ENCODE peak calls at places on chromosomes 1 and 21, in four cellular contexts. Y is pancreas, B is SK-N-SH, G is A549. T is an unnamed sample.
A peak's percentile ranks its signal among the peaks of the same experiment; 100 is the strongest.

GRCh38 chr21:46226920-46227599 is 1.5 kb downstream of the LSS start:
- DNase-seq in G (no peak), Y (no peak), B (no peak), T (no peak)

GRCh38 chr1:76142771-76143540 is 68.4 kb downstream of the ST6GALNAC3 start:
- DNase-seq in G (no peak), Y (no peak), B (no peak), T (no peak)

GRCh38 chr1:207298186-207298585 is 23.3 kb upstream of the CD55 start:
- DNase-seq in G (no peak), Y (no peak), B (no peak), T (no peak)

GRCh38 chr1:217273866-217274265 is 357.0 kb downstream of the GPATCH2 start:
- DNase-seq in B (no peak), G (no peak), Y (no peak), T (no peak)

GRCh38 chr1:235613617-235614016 is 36.0 kb downstream of the GNG4 start:
- DNase-seq in B (no peak), Y (no peak), G (no peak), T (no peak)

GRCh38 chr21:30044447-30045064 is 104.8 kb upstream of the GRIK1 start:
- DNase-seq in Y (no peak), G (peak; percentile 6), B (peak; percentile 1), T (no peak)

GRCh38 chr1:221035680-221036153 is 156.5 kb downstream of the HLX start:
- DNase-seq in Y (no peak), B (no peak), G (peak; percentile 51), T (no peak)

GRCh38 chr1:7703321-7704213 is 67.5 kb upstream of the VAMP3 start:
- DNase-seq in G (no peak), B (peak; percentile 89), Y (peak; percentile 22), T (peak; percentile 70)

GRCh38 chr1:116503535-116504307 is 67.1 kb downstream of the CD58 start:
- DNase-seq in Y (no peak), B (no peak), G (no peak), T (no peak)

GRCh38 chr1:62601412-62601971 is 4.2 kb downstream of the ANGPTL3 start:
- DNase-seq in Y (no peak), G (no peak), B (no peak), T (no peak)

GRCh38 chr1:24717867-24718650 is 27.2 kb upstream of the CLIC4 start:
- DNase-seq in B (no peak), Y (no peak), G (no peak), T (no peak)

GRCh38 chr21:39054066-39054465 is 129.2 kb downstream of the PSMG1 start:
- DNase-seq in B (no peak), G (no peak), Y (no peak), T (no peak)

GRCh38 chr1:150161747-150162581 is 12.2 kb downstream of the PLEKHO1 start:
- DNase-seq in B (no peak), G (peak; percentile 29), Y (no peak), T (no peak)

GRCh38 chr1:81430955-81431646 is 369.6 kb upstream of the ADGRL2 start:
- DNase-seq in B (no peak), G (no peak), Y (no peak), T (no peak)

GRCh38 chr1:245986404-245987221 is 520.5 kb downstream of the SMYD3 start:
- DNase-seq in B (no peak), Y (no peak), G (peak; percentile 11), T (no peak)

GRCh38 chr1:5720045-5720444 is 272.2 kb downstream of the NPHP4 start:
- DNase-seq in G (no peak), Y (no peak), B (no peak), T (no peak)

GRCh38 chr1:25796807-25797458 is 3.1 kb upstream of the SELENON start:
- DNase-seq in Y (peak; percentile 86), G (peak; percentile 72), B (peak; percentile 71), T (peak; percentile 87)

GRCh38 chr1:63883494-63884235 is 109.8 kb downstream of the ROR1 start:
- DNase-seq in B (no peak), Y (no peak), G (no peak), T (no peak)

DNA sequence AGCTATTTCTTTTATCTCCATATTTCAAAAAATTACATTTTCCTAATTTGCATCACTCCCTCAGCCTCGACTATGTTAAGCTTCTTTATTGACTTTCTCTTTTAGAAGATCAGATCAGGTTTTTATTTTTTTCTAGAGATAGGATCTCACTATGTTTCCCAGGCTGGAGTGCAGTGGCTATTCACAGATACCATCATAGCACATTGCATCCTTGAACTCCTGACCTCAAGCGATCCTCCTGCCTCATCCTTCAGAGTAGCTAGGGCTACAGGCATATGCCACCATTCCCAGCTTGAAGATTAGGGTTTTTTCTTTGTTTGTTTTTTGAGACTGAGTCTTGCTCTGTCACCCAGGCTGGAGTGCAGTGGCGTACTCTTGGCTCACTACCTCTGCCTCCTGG is 20.1 kb downstream of the UCK2 start:
- DNase-seq in G (no peak), B (no peak), Y (no peak), T (no peak)
- H3K27ac ChIP-seq in G (no peak overlapping the region), B (no peak overlapping the region), Y (no peak overlapping the region), T (no peak overlapping the region)

DNA sequence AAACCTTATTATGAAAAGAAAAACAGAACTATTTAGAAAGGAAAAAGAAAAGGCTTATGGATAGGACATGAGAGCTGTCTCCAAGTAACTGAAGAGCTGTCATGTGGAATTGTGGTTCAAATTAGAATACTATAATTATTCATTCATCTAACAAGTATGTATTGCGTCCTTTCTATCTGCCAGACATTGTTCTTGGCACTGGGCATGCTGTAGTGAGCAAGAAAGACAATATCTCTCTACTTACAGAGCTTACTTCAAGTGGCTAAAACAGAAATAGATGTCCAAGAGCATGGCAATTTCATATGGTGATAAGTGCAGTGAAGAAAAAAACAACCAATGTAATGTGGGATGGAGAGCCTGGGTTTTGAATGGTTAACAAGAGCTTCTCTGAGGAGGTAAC is 413.0 kb downstream of the DPYD start:
- DNase-seq in B (no peak), Y (no peak), G (no peak), T (no peak)
- H3K27ac ChIP-seq in B (no peak overlapping the region), Y (no peak overlapping the region), G (no peak overlapping the region), T (no peak overlapping the region)

GRCh38 chr1:117570988-117571409 is 34.8 kb upstream of the TENT5C start:
- DNase-seq in Y (peak; percentile 81), G (no peak), B (peak; percentile 3), T (no peak)
- H3K27ac ChIP-seq in Y (peak overlapping the region; percentile 67), G (no peak overlapping the region), B (no peak overlapping the region), T (no peak overlapping the region)

DNA sequence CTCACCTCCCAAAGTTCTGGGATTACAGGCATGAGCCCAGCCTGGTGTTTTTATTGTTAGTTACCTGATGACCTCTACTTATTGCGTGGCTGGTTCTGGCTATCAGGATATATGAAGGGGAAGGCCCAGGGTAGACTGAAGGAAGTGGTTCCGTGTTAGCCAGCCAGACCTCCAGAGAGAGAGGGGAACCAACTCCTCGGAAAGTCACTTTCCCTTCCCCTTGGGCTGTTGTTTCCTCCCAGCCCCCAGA is 2.5 kb upstream of the RCSD1 start:
- DNase-seq in B (no peak), G (no peak), Y (no peak), T (no peak)
- H3K27ac ChIP-seq in B (no peak overlapping the region), G (no peak overlapping the region), Y (no peak overlapping the region), T (no peak overlapping the region)

T was measured in WERI-Rb-1.